ENCODE peak calls at places on chromosomes 12 and 14, in five cellular contexts. K is adrenal gland, F is uterus, Q is A549, Y is heart left ventricle. H is an unnamed sample.
A peak's percentile ranks its signal among the peaks of the same experiment; 100 is the strongest.

GRCh38 chr12:121190523-121191031 is 19.4 kb upstream of the P2RX4 start:
- DNase-seq in K (no peak), F (no peak), Q (no peak), Y (no peak), H (peak; percentile 54)

GRCh38 chr14:55904086-55904485 is 214.1 kb upstream of the PELI2 start:
- DNase-seq in K (no peak), F (no peak), Q (no peak), Y (no peak), H (no peak)

GRCh38 chr12:12436831-12437345 is 80.0 kb downstream of the BORCS5 start:
- DNase-seq in K (no peak), F (no peak), Q (no peak), Y (no peak), H (no peak)

GRCh38 chr12:31570880-31571279 is 20.1 kb downstream of the DENND5B start:
- DNase-seq in K (no peak), F (no peak), Q (no peak), Y (no peak), H (no peak)

GRCh38 chr12:123614531-123614930 is 12.6 kb downstream of the DDX55 start:
- DNase-seq in K (peak; percentile 68), F (peak; percentile 25), Q (no peak), Y (peak; percentile 13), H (peak; percentile 28)

GRCh38 chr12:52823761-52824450 is 10.0 kb upstream of the KRT4 start:
- DNase-seq in K (no peak), F (no peak), Q (no peak), Y (no peak), H (no peak)

GRCh38 chr12:119115296-119115905 is 63.3 kb upstream of the HSPB8 start:
- DNase-seq in K (peak; percentile 35), F (peak; percentile 30), Q (peak; percentile 50), Y (peak; percentile 35), H (peak; percentile 50)

GRCh38 chr12:19869413-19869812 is 430.1 kb downstream of the AEBP2 start:
- DNase-seq in K (no peak), F (no peak), Q (no peak), Y (no peak), H (no peak)

GRCh38 chr14:84963518-84963917 is 566.4 kb upstream of the FLRT2 start:
- DNase-seq in K (no peak), F (no peak), Q (no peak), Y (no peak), H (no peak)

GRCh38 chr12:106358410-106359241 is 1.1 kb downstream of the POLR3B start:
- DNase-seq in K (peak; percentile 67), F (no peak), Q (no peak), Y (peak; percentile 21), H (no peak)

GRCh38 chr12:106359620-106360399 is 2.3 kb downstream of the POLR3B start:
- DNase-seq in K (no peak), F (no peak), Q (no peak), Y (no peak), H (no peak)

GRCh38 chr12:106360400-106360994 is 2.9 kb downstream of the POLR3B start:
- DNase-seq in K (no peak), F (no peak), Q (no peak), Y (no peak), H (no peak)

GRCh38 chr12:106353178-106353577 is 4.4 kb upstream of the POLR3B start:
- DNase-seq in K (no peak), F (no peak), Q (no peak), Y (no peak), H (no peak)

GRCh38 chr12:106357549-106358409 is at the start of gene POLR3B:
- DNase-seq in K (peak; percentile 96), F (peak; percentile 97), Q (peak; percentile 98), Y (peak; percentile 96), H (peak; percentile 89)
- TF ChIP-seq POLR2A in K (peak; percentile 93), F (peak; percentile 48), Q (peak; percentile 92), Y (peak; percentile 87), H (peak; percentile 87)

GRCh38 chr12:55818140-55818728 is 393 bp downstream of the ORMDL2 start:
- DNase-seq in K (no peak), F (no peak), Q (no peak), Y (no peak), H (peak; percentile 40)
- TF ChIP-seq POLR2A in K (no peak), F (no peak), Q (no peak), Y (no peak), H (no peak)

GRCh38 chr12:47772094-47772660 is 861 bp upstream of the SLC48A1 start:
- DNase-seq in K (no peak), F (no peak), Q (no peak), Y (no peak), H (no peak)
- TF ChIP-seq POLR2A in K (no peak), F (no peak), Q (no peak), Y (no peak), H (no peak)

DNA sequence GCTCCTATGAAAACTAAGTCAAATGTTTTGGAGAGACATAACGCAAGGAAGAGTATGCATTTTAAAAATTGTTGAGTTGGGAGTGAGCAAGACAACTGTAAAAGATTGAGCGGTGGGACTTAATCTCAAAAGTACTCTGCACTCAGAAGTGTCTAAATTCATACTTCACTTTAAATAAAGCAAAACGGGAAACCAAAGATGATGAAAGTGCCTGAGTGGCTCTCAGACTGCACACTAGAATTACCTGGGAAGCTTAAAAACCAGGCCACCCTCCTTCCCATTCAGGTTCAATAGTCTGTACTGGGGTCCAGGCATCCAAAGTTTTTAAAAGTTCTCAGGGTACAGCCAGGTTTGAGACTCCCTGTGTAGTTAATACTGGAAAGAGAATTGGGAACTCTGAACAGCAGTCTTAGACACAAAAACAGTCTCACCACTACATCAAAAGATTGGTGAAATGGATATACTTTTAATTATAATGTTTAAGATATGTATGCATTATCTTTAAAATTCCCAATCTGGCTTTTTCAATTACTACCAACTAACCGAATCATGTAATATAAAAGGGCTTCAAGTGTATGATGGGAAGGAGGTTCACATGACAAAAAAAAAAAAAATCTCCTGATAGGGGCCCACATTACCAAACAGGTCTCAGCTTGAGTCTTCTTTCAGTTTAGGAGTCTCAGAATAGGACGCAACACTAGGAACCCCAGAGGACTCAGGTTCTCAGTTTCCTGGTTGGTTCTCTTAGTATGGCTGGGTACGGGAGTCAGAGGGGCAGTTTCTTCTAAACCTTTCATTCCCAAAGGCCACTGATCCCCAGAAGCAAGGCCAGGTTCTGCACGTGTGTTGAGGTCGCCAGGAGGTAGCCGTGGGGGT is 1.0 kb downstream of the HOMEZ start:
- DNase-seq in K (no peak), F (peak; percentile 27), Q (no peak), Y (no peak), H (no peak)
- TF ChIP-seq POLR2A in K (no peak), F (no peak), Q (no peak), Y (no peak), H (no peak)

GRCh38 chr14:77616454-77617229 is at the start of gene SPTLC2:
- DNase-seq in K (peak; percentile 100), F (peak; percentile 98), Q (peak; percentile 99), Y (peak; percentile 99), H (peak; percentile 84)
- TF ChIP-seq POLR2A in K (peak; percentile 81), F (peak; percentile 71), Q (peak; percentile 92), Y (peak; percentile 82), H (peak; percentile 88)

GRCh38 chr14:73949752-73950734 is at the start of the genes COQ6 and FAM161B:
- DNase-seq in K (peak; percentile 97), F (peak; percentile 93), Q (peak; percentile 97), Y (peak; percentile 95), H (peak; percentile 78)
- TF ChIP-seq POLR2A in K (peak; percentile 98), F (peak; percentile 36), Q (peak; percentile 91), Y (peak; percentile 75), H (peak; percentile 66)

DNA sequence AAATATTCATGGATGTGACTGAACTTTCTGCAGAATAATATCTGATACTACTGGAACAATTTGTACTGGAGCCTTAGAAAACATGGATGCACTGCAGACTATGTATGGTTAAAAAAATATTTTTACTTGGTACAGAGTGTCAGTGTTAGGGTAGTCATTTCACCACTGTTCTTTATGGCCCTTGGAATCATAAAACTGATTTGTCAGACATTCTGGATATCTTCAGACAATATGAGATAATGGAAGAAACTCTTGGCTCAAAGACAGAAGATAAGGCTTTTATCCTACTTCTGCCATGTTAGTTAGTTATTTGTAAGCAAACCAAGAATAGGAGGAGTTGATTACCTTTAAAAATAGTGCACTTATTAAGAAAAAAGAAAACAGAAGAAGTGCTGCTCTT is 209.4 kb downstream of the LRIG3 start:
- DNase-seq in K (no peak), F (no peak), Q (no peak), Y (no peak), H (no peak)
- TF ChIP-seq POLR2A in K (no peak), F (no peak), Q (no peak), Y (no peak), H (no peak)